ENCODE peak calls at places on chromosomes 16 and 17, in seven cellular contexts. A, U, P, H, F, O and L are unnamed samples.

GRCh38 chr17:19766421-19767270 is 18.5 kb upstream of the ALDH3A1 start:
- DNase-seq in A (peak; percentile 77), U (peak; percentile 72), H (peak; percentile 72), P (peak; percentile 94), F (peak; percentile 78), O (peak; percentile 61), L (peak; percentile 77)

GRCh38 chr17:5555254-5555653 is 29.1 kb downstream of the NLRP1 start:
- DNase-seq in U (no peak), O (no peak), H (no peak), F (no peak), P (no peak), A (no peak), L (no peak)

GRCh38 chr17:17344507-17345293 is 41.5 kb downstream of the NT5M start:
- DNase-seq in P (peak; percentile 61), A (no peak), O (no peak), F (no peak), H (no peak), U (no peak), L (no peak)

GRCh38 chr17:76371656-76372628 is 12.5 kb upstream of the SPHK1 start:
- DNase-seq in H (no peak), U (no peak), F (no peak), P (no peak), O (no peak), A (peak; percentile 65), L (no peak)

GRCh38 chr16:3022208-3022696 is 1.5 kb downstream of the HCFC1R1 start:
- DNase-seq in U (no peak), A (peak; percentile 93), F (peak; percentile 88), O (peak; percentile 86), H (peak; percentile 73), P (peak; percentile 87), L (peak; percentile 97)

GRCh38 chr17:81878294-81878693 is 7.2 kb upstream of the ARHGDIA start:
- DNase-seq in U (no peak), H (no peak), O (no peak), P (no peak), A (no peak), F (no peak), L (no peak)

GRCh38 chr16:57941016-57941656 is 29.8 kb downstream of the CNGB1 start:
- DNase-seq in O (peak; percentile 91), P (no peak), U (no peak), F (peak; percentile 75), A (no peak), H (no peak), L (no peak)

GRCh38 chr17:83006515-83007455 is 72.6 kb upstream of the METRNL start:
- DNase-seq in P (no peak), U (no peak), H (no peak), O (no peak), A (no peak), F (no peak), L (peak; percentile 32)

GRCh38 chr16:5506021-5506420 is 408.4 kb upstream of the EEF2KMT start:
- DNase-seq in F (no peak), O (no peak), P (no peak), A (no peak), H (no peak), U (no peak), L (no peak)

GRCh38 chr17:40564883-40565744 is at the start of gene CCR7:
- DNase-seq in F (no peak), U (peak; percentile 90), O (no peak), H (no peak), P (peak; percentile 94), A (no peak), L (no peak)

GRCh38 chr17:17606416-17607000 is 15.0 kb upstream of the PEMT start:
- DNase-seq in A (no peak), O (no peak), F (no peak), U (no peak), H (no peak), P (no peak), L (no peak)

GRCh38 chr17:37492167-37492566 is 2.5 kb downstream of the DUSP14 start:
- DNase-seq in F (no peak), A (no peak), O (no peak), H (no peak), P (no peak), U (no peak), L (no peak)

GRCh38 chr17:37490022-37490587 is 414 bp downstream of the DUSP14 start:
- DNase-seq in F (peak; percentile 61), O (peak; percentile 45), A (peak; percentile 59), P (peak; percentile 92), U (peak; percentile 83), H (peak; percentile 66), L (no peak)

GRCh38 chr17:37489197-37490001 is at the start of gene DUSP14:
- DNase-seq in H (peak; percentile 77), P (peak; percentile 92), A (peak; percentile 83), U (peak; percentile 86), F (peak; percentile 82), O (peak; percentile 80), L (peak; percentile 64)

GRCh38 chr17:37488607-37489196 is 989 bp upstream of the DUSP14 start:
- DNase-seq in A (peak; percentile 95), O (peak; percentile 91), U (peak; percentile 58), P (peak; percentile 85), H (peak; percentile 33), F (peak; percentile 35), L (peak; percentile 87)

DNA sequence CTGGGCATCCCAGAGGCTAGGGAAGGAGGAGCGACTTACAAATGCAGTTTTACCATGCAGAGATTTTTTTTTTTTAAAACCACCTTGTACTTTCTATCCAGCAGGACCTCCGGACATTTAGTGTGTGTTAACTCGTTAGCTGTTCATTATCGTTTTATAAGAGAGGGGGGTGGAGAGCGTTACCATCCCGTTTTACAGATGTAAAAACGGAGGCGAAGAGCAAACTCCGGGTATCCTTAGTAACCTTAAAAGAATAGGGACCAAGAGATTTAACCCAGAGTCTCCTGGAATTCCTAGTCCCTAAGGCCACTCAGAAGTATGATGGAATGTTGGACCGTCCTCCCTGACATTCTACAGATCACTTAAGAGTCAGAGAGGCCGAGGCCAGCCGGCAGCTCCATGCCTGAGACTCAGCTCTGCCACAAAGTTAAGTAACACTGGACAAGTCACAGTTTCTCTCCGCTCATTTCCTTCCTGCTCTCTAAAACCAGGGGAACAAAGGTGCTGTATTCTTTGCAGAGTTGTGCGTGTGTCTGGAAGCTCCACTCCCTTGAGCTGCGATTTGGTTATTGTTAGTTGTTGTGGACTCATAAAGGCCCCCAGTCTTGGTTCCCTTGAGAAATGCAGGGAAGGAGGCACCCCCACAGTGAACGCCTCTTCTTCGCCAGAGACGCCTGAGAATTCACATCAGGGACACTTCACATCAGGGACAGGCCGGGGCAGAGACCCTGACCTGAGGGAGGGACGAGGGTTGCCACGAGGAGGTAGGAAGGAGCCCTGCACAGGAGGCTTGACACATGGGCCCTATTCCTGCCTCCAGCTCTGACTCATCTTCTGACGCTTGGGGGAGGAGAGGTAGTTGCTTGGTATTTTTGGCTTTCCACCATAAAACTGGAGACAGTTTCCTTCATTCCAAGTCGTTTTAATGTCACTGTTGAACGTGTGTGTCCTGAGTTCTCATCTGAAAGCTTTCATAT is 1.2 kb downstream of the DUSP14 start:
- DNase-seq in O (peak; percentile 58), P (no peak), F (peak; percentile 26), U (peak; percentile 2), A (peak; percentile 82), H (peak; percentile 36), L (peak; percentile 77)
- H3K4me3 ChIP-seq in O (peak overlapping the region; percentile 85), P (peak overlapping the region; percentile 90), F (peak overlapping the region; percentile 94), U (peak overlapping the region; percentile 45), A (peak overlapping the region; percentile 67), H (peak overlapping the region; percentile 83), L (peak overlapping the region; percentile 92)

DNA sequence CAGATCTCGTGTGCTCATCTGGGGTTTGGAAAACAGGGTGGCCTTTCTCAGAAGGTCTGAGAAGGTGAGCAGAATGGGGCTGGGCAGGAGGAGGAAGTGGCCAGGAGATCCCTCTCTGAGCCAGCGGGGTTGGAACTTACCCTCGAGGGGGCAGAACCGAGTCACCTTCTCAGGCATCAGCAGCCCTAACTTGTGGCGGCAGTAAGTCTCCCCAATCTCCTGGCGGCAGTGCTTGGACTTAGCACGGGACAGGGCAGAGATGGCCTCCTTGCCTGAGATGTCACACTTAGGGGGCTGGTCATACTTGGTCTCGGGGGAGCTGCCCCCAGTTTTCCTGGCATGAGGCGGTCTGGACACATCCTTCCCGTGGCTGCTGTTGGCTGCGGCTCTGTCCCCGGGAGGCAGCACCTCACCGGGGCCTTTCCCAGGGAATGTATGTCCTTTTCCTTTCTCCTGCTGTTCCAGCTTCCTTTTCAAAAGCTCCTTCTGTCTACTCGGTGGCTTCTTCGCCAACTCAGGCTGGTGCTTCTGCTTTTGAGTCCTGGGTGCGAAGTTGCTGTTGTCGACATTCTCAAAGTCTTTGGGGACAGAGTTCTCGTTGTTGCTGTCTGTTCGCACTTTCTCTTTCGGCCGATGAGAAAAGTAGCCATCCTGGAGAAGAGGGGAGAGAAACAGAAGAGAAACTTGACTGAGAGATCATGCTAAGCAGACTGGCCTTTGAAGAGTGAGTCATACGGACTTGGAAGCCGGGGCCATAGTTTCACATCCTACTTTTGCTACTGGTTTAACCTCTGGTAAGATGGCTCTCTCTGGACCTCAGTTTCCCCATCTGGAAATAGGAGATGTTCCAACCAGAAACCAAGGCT is 211.7 kb downstream of the XYLT1 start:
- DNase-seq in H (no peak), F (no peak), A (peak; percentile 8), P (peak; percentile 79), U (no peak), O (no peak), L (no peak)
- H3K27ac ChIP-seq in H (no peak overlapping the region), F (no peak overlapping the region), A (no peak overlapping the region), P (peak overlapping the region; percentile 48), U (no peak overlapping the region), O (no peak overlapping the region), L (peak overlapping the region; percentile 25)

GRCh38 chr17:4438162-4438944 is 4.6 kb downstream of the SPNS3 start:
- DNase-seq in O (no peak), A (no peak), F (no peak), U (no peak), H (no peak), P (no peak), L (no peak)
- H3K4me1 ChIP-seq in O (no peaks in the 10 kb centered on the region), A (no peaks in the 10 kb centered on the region), F (peaks cover 18% of the 10 kb centered on the region), U (peaks cover 13% of the 10 kb centered on the region), H (no peaks in the 10 kb centered on the region), P (no peaks in the 10 kb centered on the region), L (no peaks in the 10 kb centered on the region)

GRCh38 chr17:42181851-42182207 is 887 bp upstream of the KCNH4 start:
- DNase-seq in O (no peak), F (no peak), H (no peak), U (no peak), P (no peak), A (no peak), L (no peak)

GRCh38 chr17:42183741-42184711 is 1.2 kb downstream of the HCRT start:
- DNase-seq in H (peak; percentile 80), U (peak; percentile 73), A (peak; percentile 74), O (peak; percentile 24), P (peak; percentile 95), F (peak; percentile 72), L (no peak)

GRCh38 chr17:42180922-42181850 is at the start of gene KCNH4:
- DNase-seq in P (peak; percentile 95), O (peak; percentile 38), F (peak; percentile 82), U (peak; percentile 65), H (no peak), A (peak; percentile 92), L (peak; percentile 82)

GRCh38 chr17:42184717-42185496 is at the start of gene HCRT:
- DNase-seq in P (no peak), O (no peak), H (peak; percentile 21), U (no peak), F (no peak), A (no peak), L (no peak)

GRCh38 chr17:42182927-42183734 is 2.1 kb downstream of the HCRT start:
- DNase-seq in P (no peak), U (no peak), H (no peak), A (peak; percentile 64), F (no peak), O (no peak), L (no peak)
- H3K4me3 ChIP-seq in P (peak overlapping the region; percentile 74), U (peak overlapping the region; percentile 89), H (peak overlapping the region; percentile 52), A (peak overlapping the region; percentile 48), F (peak overlapping the region; percentile 68), O (no peak overlapping the region), L (peak overlapping the region; percentile 41)